ENCODE peak calls at places on chromosomes 5 and 9, in seven cellular contexts. One of them, this sample, is unnamed.
A peak's percentile ranks its signal among the peaks of the same experiment; 100 is the strongest.

GRCh38 chr9:117747571-117747970 is 43.4 kb downstream of the TLR4 start:
- DNase-seq in AG10803: no peak
- DNase-seq in foreskin fibroblast: no peak
- DNase-seq in astrocyte: no peak
- DNase-seq in pancreas: no peak
- DNase-seq in left ventricle myocardium inferior: no peak
- DNase-seq in HFF-Myc: no peak
- DNase-seq in this sample: no peak

GRCh38 chr5:57303985-57304384 is 130.1 kb downstream of the GPBP1 start:
- DNase-seq in AG10803: no peak
- DNase-seq in foreskin fibroblast: no peak
- DNase-seq in astrocyte: no peak
- DNase-seq in pancreas: no peak
- DNase-seq in left ventricle myocardium inferior: no peak
- DNase-seq in HFF-Myc: no peak
- DNase-seq in this sample: no peak

GRCh38 chr5:160271396-160271795 is 41.0 kb downstream of the CCNJL start:
- DNase-seq in AG10803: no peak
- DNase-seq in foreskin fibroblast: no peak
- DNase-seq in astrocyte: no peak
- DNase-seq in pancreas: no peak
- DNase-seq in left ventricle myocardium inferior: no peak
- DNase-seq in HFF-Myc: no peak
- DNase-seq in this sample: peak; percentile 59

GRCh38 chr5:94855543-94855942 is 237.1 kb downstream of the SLF1 start:
- DNase-seq in AG10803: no peak
- DNase-seq in foreskin fibroblast: no peak
- DNase-seq in astrocyte: no peak
- DNase-seq in pancreas: no peak
- DNase-seq in left ventricle myocardium inferior: no peak
- DNase-seq in HFF-Myc: no peak
- DNase-seq in this sample: no peak

GRCh38 chr9:16074962-16075361 is 522.1 kb downstream of the CCDC171 start:
- DNase-seq in AG10803: no peak
- DNase-seq in foreskin fibroblast: peak; percentile 71
- DNase-seq in astrocyte: peak; percentile 54
- DNase-seq in pancreas: no peak
- DNase-seq in left ventricle myocardium inferior: no peak
- DNase-seq in HFF-Myc: no peak
- DNase-seq in this sample: peak; percentile 46

GRCh38 chr9:123725389-123725788 is 204.5 kb downstream of the DENND1A start:
- DNase-seq in AG10803: peak; percentile 76
- DNase-seq in foreskin fibroblast: peak; percentile 75
- DNase-seq in astrocyte: peak; percentile 17
- DNase-seq in pancreas: no peak
- DNase-seq in left ventricle myocardium inferior: peak; percentile 22
- DNase-seq in HFF-Myc: no peak
- DNase-seq in this sample: peak; percentile 16

GRCh38 chr5:143495823-143496275 is 92.4 kb upstream of the NR3C1 start:
- DNase-seq in AG10803: peak; percentile 81
- DNase-seq in foreskin fibroblast: peak; percentile 81
- DNase-seq in astrocyte: peak; percentile 67
- DNase-seq in pancreas: no peak
- DNase-seq in left ventricle myocardium inferior: no peak
- DNase-seq in HFF-Myc: no peak
- DNase-seq in this sample: peak; percentile 77

GRCh38 chr5:63959177-63959982 is 2.9 kb downstream of the HTR1A start:
- DNase-seq in AG10803: no peak
- DNase-seq in foreskin fibroblast: no peak
- DNase-seq in astrocyte: no peak
- DNase-seq in pancreas: peak; percentile 70
- DNase-seq in left ventricle myocardium inferior: no peak
- DNase-seq in HFF-Myc: no peak
- DNase-seq in this sample: peak; percentile 1

GRCh38 chr9:130237071-130237470 is 28.5 kb upstream of the HMCN2 start:
- DNase-seq in AG10803: no peak
- DNase-seq in foreskin fibroblast: no peak
- DNase-seq in astrocyte: no peak
- DNase-seq in pancreas: no peak
- DNase-seq in left ventricle myocardium inferior: no peak
- DNase-seq in HFF-Myc: no peak
- DNase-seq in this sample: peak; percentile 76

GRCh38 chr5:56211298-56211865 is 21.7 kb downstream of the ANKRD55 start:
- DNase-seq in AG10803: peak; percentile 95
- DNase-seq in foreskin fibroblast: peak; percentile 96
- DNase-seq in astrocyte: peak; percentile 86
- DNase-seq in pancreas: no peak
- DNase-seq in left ventricle myocardium inferior: no peak
- DNase-seq in HFF-Myc: peak; percentile 62
- DNase-seq in this sample: peak; percentile 91

GRCh38 chr9:122228191-122228905 is 409 bp downstream of the LHX6 start:
- DNase-seq in AG10803: no peak
- DNase-seq in foreskin fibroblast: peak; percentile 34
- DNase-seq in astrocyte: no peak
- DNase-seq in pancreas: peak; percentile 67
- DNase-seq in left ventricle myocardium inferior: no peak
- DNase-seq in HFF-Myc: no peak
- DNase-seq in this sample: no peak

GRCh38 chr5:16673241-16673998 is 56.6 kb upstream of the RETREG1 start:
- DNase-seq in AG10803: no peak
- DNase-seq in foreskin fibroblast: no peak
- DNase-seq in astrocyte: no peak
- DNase-seq in pancreas: no peak
- DNase-seq in left ventricle myocardium inferior: no peak
- DNase-seq in HFF-Myc: no peak
- DNase-seq in this sample: no peak

GRCh38 chr9:33884856-33885701 is 68.1 kb downstream of the UBE2R2 start:
- DNase-seq in AG10803: peak; percentile 9
- DNase-seq in foreskin fibroblast: peak; percentile 33
- DNase-seq in astrocyte: peak; percentile 48
- DNase-seq in pancreas: no peak
- DNase-seq in left ventricle myocardium inferior: no peak
- DNase-seq in HFF-Myc: no peak
- DNase-seq in this sample: peak; percentile 47

GRCh38 chr5:105840800-105841199 is 1829.9 kb downstream of the EFNA5 start:
- DNase-seq in AG10803: no peak
- DNase-seq in foreskin fibroblast: no peak
- DNase-seq in astrocyte: no peak
- DNase-seq in pancreas: no peak
- DNase-seq in left ventricle myocardium inferior: no peak
- DNase-seq in HFF-Myc: no peak
- DNase-seq in this sample: no peak

GRCh38 chr5:74127377-74128338 is 501.7 kb downstream of the ARHGEF28 start:
- DNase-seq in AG10803: peak; percentile 14
- DNase-seq in foreskin fibroblast: peak; percentile 38
- DNase-seq in astrocyte: peak; percentile 8
- DNase-seq in pancreas: no peak
- DNase-seq in left ventricle myocardium inferior: no peak
- DNase-seq in HFF-Myc: no peak
- DNase-seq in this sample: peak; percentile 2

GRCh38 chr5:39057745-39058144 is 16.5 kb downstream of the RICTOR start:
- DNase-seq in AG10803: no peak
- DNase-seq in foreskin fibroblast: no peak
- DNase-seq in astrocyte: peak; percentile 6
- DNase-seq in pancreas: no peak
- DNase-seq in left ventricle myocardium inferior: no peak
- DNase-seq in HFF-Myc: no peak
- DNase-seq in this sample: peak; percentile 35

GRCh38 chr9:131278421-131279111 is 2.3 kb upstream of the FAM78A start:
- DNase-seq in AG10803: no peak
- DNase-seq in foreskin fibroblast: no peak
- DNase-seq in astrocyte: no peak
- DNase-seq in pancreas: no peak
- DNase-seq in left ventricle myocardium inferior: no peak
- DNase-seq in HFF-Myc: no peak
- DNase-seq in this sample: no peak

DNA sequence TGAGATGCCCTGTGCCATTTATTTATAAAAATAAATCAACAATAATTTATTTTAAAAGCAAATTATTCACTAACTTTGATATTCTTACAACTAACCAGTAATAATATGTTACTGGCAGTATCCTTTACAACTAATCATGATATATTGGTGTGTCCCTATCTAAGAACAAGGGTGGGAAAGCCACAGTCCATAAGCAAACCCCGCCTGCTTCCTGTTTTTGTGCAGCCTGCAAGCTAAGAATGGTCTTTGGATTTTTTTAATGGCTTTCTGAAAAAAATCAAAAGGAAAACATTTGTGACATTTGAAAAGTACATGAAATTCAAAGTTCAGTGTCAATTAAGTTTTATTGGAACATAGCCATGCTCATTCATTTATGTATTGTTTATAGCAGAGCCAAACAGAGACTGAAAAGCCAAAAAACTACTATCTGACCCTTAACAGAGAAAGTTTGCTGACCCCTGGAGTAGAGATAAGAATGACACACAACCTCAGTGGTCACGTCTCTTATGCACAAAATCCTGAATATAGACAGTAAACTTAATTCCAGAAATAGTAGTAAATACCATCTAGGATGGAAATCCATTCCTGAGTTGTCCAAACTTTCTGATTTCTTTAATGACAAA is 12.8 kb upstream of the TMEM245 start:
- DNase-seq in AG10803: no peak
- DNase-seq in foreskin fibroblast: no peak
- DNase-seq in astrocyte: no peak
- DNase-seq in pancreas: no peak
- DNase-seq in left ventricle myocardium inferior: no peak
- DNase-seq in HFF-Myc: no peak
- DNase-seq in this sample: no peak
- TF ChIP-seq CTCF in AG10803: no peak
- TF ChIP-seq CTCF in foreskin fibroblast: no peak
- TF ChIP-seq CTCF in astrocyte: no peak
- TF ChIP-seq CTCF in pancreas: no peak
- TF ChIP-seq CTCF in left ventricle myocardium inferior: peak; percentile 13
- TF ChIP-seq CTCF in HFF-Myc: no peak
- TF ChIP-seq CTCF in this sample: no peak

GRCh38 chr5:179267071-179267670 is 78.1 kb downstream of the ADAMTS2 start:
- DNase-seq in AG10803: peak; percentile 72
- DNase-seq in foreskin fibroblast: peak; percentile 57
- DNase-seq in astrocyte: no peak
- DNase-seq in pancreas: peak; percentile 54
- DNase-seq in left ventricle myocardium inferior: peak; percentile 15
- DNase-seq in HFF-Myc: no peak
- DNase-seq in this sample: no peak

GRCh38 chr5:179269781-179270543 is 75.3 kb downstream of the ADAMTS2 start:
- DNase-seq in AG10803: peak; percentile 72
- DNase-seq in foreskin fibroblast: peak; percentile 85
- DNase-seq in astrocyte: no peak
- DNase-seq in pancreas: peak; percentile 20
- DNase-seq in left ventricle myocardium inferior: no peak
- DNase-seq in HFF-Myc: no peak
- DNase-seq in this sample: peak; percentile 70

GRCh38 chr5:179267671-179268071 is 77.6 kb downstream of the ADAMTS2 start:
- DNase-seq in AG10803: peak; percentile 63
- DNase-seq in foreskin fibroblast: peak; percentile 68
- DNase-seq in astrocyte: no peak
- DNase-seq in pancreas: no peak
- DNase-seq in left ventricle myocardium inferior: peak; percentile 18
- DNase-seq in HFF-Myc: no peak
- DNase-seq in this sample: no peak

GRCh38 chr5:179268966-179269693 is 76.1 kb downstream of the ADAMTS2 start:
- DNase-seq in AG10803: peak; percentile 56
- DNase-seq in foreskin fibroblast: peak; percentile 61
- DNase-seq in astrocyte: no peak
- DNase-seq in pancreas: no peak
- DNase-seq in left ventricle myocardium inferior: no peak
- DNase-seq in HFF-Myc: no peak
- DNase-seq in this sample: no peak

GRCh38 chr5:179268399-179268952 is 76.8 kb downstream of the ADAMTS2 start:
- DNase-seq in AG10803: no peak
- DNase-seq in foreskin fibroblast: no peak
- DNase-seq in astrocyte: no peak
- DNase-seq in pancreas: no peak
- DNase-seq in left ventricle myocardium inferior: peak; percentile 13
- DNase-seq in HFF-Myc: no peak
- DNase-seq in this sample: no peak
- H3K4me3 ChIP-seq in AG10803: no peak overlapping the region
- H3K4me3 ChIP-seq in foreskin fibroblast: no peak overlapping the region
- H3K4me3 ChIP-seq in astrocyte: no peak overlapping the region
- H3K4me3 ChIP-seq in pancreas: no peak overlapping the region
- H3K4me3 ChIP-seq in left ventricle myocardium inferior: no peak overlapping the region
- H3K4me3 ChIP-seq in HFF-Myc: no peak overlapping the region
- H3K4me3 ChIP-seq in this sample: no peak overlapping the region

DNA sequence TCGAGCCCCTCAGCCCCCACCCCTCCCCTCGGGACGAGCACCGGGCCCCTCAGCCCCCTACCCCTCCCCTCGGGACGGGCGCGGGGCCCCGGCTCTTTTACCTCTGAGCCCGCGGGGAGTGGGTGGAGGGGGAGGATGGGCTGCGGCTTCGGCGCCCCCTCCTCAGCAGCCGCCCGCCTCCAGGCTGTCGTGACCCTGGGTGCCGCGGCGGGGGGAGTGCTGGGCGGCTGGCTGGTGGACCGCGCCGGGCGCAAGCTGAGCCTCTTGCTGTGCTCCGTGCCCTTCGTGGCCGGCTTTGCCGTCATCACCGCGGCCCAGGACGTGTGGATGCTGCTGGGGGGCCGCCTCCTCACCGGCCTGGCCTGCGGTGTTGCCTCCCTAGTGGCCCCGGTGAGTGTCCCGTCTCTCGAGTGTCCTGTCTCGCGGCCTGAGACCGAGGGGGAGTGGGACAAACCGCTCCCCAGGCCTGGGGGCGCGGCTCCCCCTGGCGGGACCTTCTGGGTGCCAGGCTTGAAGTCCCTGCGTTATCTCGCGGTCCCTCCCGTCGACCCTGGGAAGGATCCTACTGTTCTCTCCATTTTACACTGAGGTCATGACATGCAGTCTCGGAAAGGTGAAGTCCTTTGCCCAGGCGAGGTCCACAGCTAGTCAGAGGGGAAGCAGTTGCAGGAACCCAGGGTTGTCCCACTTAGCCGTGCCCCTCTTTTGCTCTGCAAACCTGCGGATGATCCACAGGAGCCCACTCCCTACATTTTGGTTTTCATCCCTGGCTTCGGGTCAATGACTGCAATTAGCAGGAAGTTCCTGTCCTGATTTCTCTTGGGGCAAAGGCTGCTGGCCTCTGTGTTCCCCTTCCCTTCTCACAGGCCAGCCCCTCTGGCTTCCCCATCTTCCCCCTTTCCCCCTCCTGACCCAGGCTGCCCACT is 1.0 kb downstream of the SLC2A8 start:
- DNase-seq in AG10803: peak; percentile 13
- DNase-seq in foreskin fibroblast: peak; percentile 70
- DNase-seq in astrocyte: no peak
- DNase-seq in pancreas: peak; percentile 84
- DNase-seq in left ventricle myocardium inferior: peak; percentile 50
- DNase-seq in HFF-Myc: no peak
- DNase-seq in this sample: peak; percentile 28
- TF ChIP-seq CTCF in AG10803: peak; percentile 47
- TF ChIP-seq CTCF in foreskin fibroblast: peak; percentile 43
- TF ChIP-seq CTCF in astrocyte: peak; percentile 15
- TF ChIP-seq CTCF in pancreas: no peak
- TF ChIP-seq CTCF in left ventricle myocardium inferior: peak; percentile 60
- TF ChIP-seq CTCF in HFF-Myc: peak; percentile 58
- TF ChIP-seq CTCF in this sample: peak; percentile 51

DNA sequence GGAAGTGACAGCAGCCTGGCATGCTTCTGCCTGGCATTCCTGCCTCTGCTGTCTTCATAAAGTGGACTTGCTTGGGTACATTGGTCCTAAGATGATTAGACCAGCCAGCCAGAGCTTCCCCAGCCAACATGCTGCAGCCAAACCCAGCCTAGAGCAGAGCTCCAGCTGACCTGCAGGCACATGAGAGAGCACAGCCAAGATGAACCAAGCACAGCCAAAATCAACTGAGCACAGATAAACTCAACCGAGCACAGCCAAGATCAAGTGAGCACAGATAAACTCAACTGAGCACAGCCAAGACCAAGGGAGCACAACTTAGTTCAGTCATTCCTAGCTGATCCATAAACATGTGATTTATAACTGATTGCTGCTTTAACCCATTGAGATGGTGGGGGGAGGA is 266.5 kb downstream of the MSX2 start:
- DNase-seq in AG10803: no peak
- DNase-seq in foreskin fibroblast: no peak
- DNase-seq in astrocyte: no peak
- DNase-seq in pancreas: no peak
- DNase-seq in left ventricle myocardium inferior: peak; percentile 43
- DNase-seq in HFF-Myc: no peak
- DNase-seq in this sample: no peak
- H3K4me3 ChIP-seq in AG10803: no peak overlapping the region
- H3K4me3 ChIP-seq in foreskin fibroblast: no peak overlapping the region
- H3K4me3 ChIP-seq in astrocyte: no peak overlapping the region
- H3K4me3 ChIP-seq in pancreas: no peak overlapping the region
- H3K4me3 ChIP-seq in left ventricle myocardium inferior: no peak overlapping the region
- H3K4me3 ChIP-seq in HFF-Myc: no peak overlapping the region
- H3K4me3 ChIP-seq in this sample: no peak overlapping the region

This sample was measured in fibroblast of villous mesenchyme.